ENCODE peak calls at places on chromosomes 3 and 15, in four cellular contexts. N is A549; C is activated naive CD4-positive, alpha-beta T cell treated with anti-CD3 and anti-CD28 coated beads, Interleukin-2, amount 10 ng/mL, durations not matched to agents 7 days and 5 days; O is neural crest cell. H is an unnamed sample.

GRCh38 chr3:106007512-106007911 is 138.7 kb upstream of the CBLB start:
- DNase-seq in O (no peak), C (no peak), N (no peak), H (no peak)

GRCh38 chr15:29312387-29312786 is 42.8 kb upstream of the NSMCE3 start:
- DNase-seq in O (no peak), N (no peak), C (no peak), H (no peak)

GRCh38 chr3:176796371-176796770 is 400.9 kb downstream of the TBL1XR1 start:
- DNase-seq in O (no peak), C (no peak), N (no peak), H (no peak)

GRCh38 chr3:36648241-36649034 is 115.9 kb downstream of the DCLK3 start:
- DNase-seq in O (no peak), N (peak; percentile 24), C (no peak), H (no peak)

GRCh38 chr3:195450731-195451229 is 8.0 kb upstream of the ACAP2 start:
- DNase-seq in N (no peak), O (no peak), C (no peak), H (no peak)

GRCh38 chr3:176690470-176690869 is 506.8 kb downstream of the TBL1XR1 start:
- DNase-seq in C (no peak), O (no peak), N (no peak), H (no peak)

GRCh38 chr3:156605686-156606605 is 51.0 kb upstream of the SSR3 start:
- DNase-seq in N (no peak), O (peak; percentile 24), C (no peak), H (no peak)

GRCh38 chr3:119508172-119508845 is 10.0 kb downstream of the TIMMDC1 start:
- DNase-seq in N (no peak), C (peak; percentile 43), O (no peak), H (no peak)

GRCh38 chr3:160459450-160459970 is 9.9 kb upstream of the TRIM59 start:
- DNase-seq in C (no peak), N (no peak), O (no peak), H (no peak)

GRCh38 chr3:98779936-98780335 is 16.8 kb downstream of the ST3GAL6 start:
- DNase-seq in O (no peak), C (no peak), N (no peak), H (no peak)

GRCh38 chr3:197750396-197750831 is 731 bp downstream of the FYTTD1 start:
- DNase-seq in O (peak; percentile 46), C (peak; percentile 75), N (peak; percentile 66), H (peak; percentile 76)

GRCh38 chr15:64461577-64462162 is 1.3 kb downstream of the ZNF609 start:
- DNase-seq in O (peak; percentile 25), C (peak; percentile 37), N (peak; percentile 44), H (peak; percentile 27)

GRCh38 chr3:123799544-123800351 is 84.4 kb downstream of the MYLK start:
- DNase-seq in N (peak; percentile 38), O (peak; percentile 27), C (no peak), H (no peak)